ENCODE peak calls at places on chromosomes 16 and 17, in four cellular contexts. J is skeletal muscle cell; H is activated T-cell treated with anti-CD3 and anti-CD28 coated beads, Interleukin-2, amount 50 U/mL, for 72 hours; Q is upper lobe of left lung. K is an unnamed sample.

GRCh38 chr17:58043221-58044181 is 36.5 kb upstream of the SRSF1 start:
- DNase-seq in Q (no peak), J (no peak), H (no peak), K (no peak)

GRCh38 chr17:39213852-39214251 is 11.9 kb downstream of the STAC2 start:
- DNase-seq in H (no peak), Q (no peak), J (no peak), K (no peak)

GRCh38 chr17:45313927-45314760 is 2.7 kb downstream of the MAP3K14 start:
- DNase-seq in Q (no peak), H (no peak), J (no peak), K (no peak)

GRCh38 chr17:48470388-48471034 is 40.5 kb upstream of the SKAP1 start:
- DNase-seq in H (no peak), Q (no peak), J (no peak), K (no peak)

GRCh38 chr16:66988197-66988788 is at the start of gene CES4A:
- DNase-seq in H (peak; percentile 35), Q (no peak), J (peak; percentile 43), K (no peak)

GRCh38 chr17:81927145-81927652 is 336 bp downstream of the MAFG start:
- DNase-seq in J (no peak), Q (no peak), H (no peak), K (no peak)

GRCh38 chr17:40321502-40322416 is 12.8 kb downstream of the RARA start:
- DNase-seq in J (no peak), Q (peak; percentile 73), H (no peak), K (no peak)

GRCh38 chr16:55933038-55933437 is 57.9 kb upstream of the CES5A start:
- DNase-seq in H (no peak), J (no peak), Q (no peak), K (no peak)

GRCh38 chr17:28494445-28495188 is 11.5 kb upstream of the FOXN1 start:
- DNase-seq in Q (peak; percentile 90), J (peak; percentile 15), H (peak; percentile 78), K (peak; percentile 79)

GRCh38 chr16:81416749-81417148 is 27.9 kb upstream of the CMIP start:
- DNase-seq in J (no peak), Q (no peak), H (no peak), K (no peak)

GRCh38 chr16:52976539-52977167 is 76.0 kb downstream of the CHD9NB start:
- DNase-seq in H (no peak), J (no peak), Q (no peak), K (no peak)

GRCh38 chr16:89026121-89026612 is 49.2 kb upstream of the CBFA2T3 start:
- DNase-seq in H (peak; percentile 83), Q (no peak), J (no peak), K (no peak)

GRCh38 chr16:17354121-17354750 is 116.5 kb downstream of the XYLT1 start:
- DNase-seq in J (no peak), H (no peak), Q (no peak), K (no peak)

GRCh38 chr16:76583466-76583865 is 306.3 kb downstream of the CNTNAP4 start:
- DNase-seq in H (no peak), Q (no peak), J (no peak), K (no peak)

GRCh38 chr17:57599271-57600045 is 145.6 kb downstream of the CCDC182 start:
- DNase-seq in H (no peak), J (no peak), Q (no peak), K (no peak)

GRCh38 chr16:84794626-84795025 is 25.2 kb upstream of the CRISPLD2 start:
- DNase-seq in Q (no peak), H (no peak), J (no peak), K (no peak)

GRCh38 chr17:38455288-38455915 is 27.1 kb downstream of the ARHGAP23 start:
- DNase-seq in Q (no peak), J (no peak), H (no peak), K (no peak)

GRCh38 chr17:75319818-75320691 is 30.8 kb upstream of the SLC25A19 start:
- DNase-seq in J (peak; percentile 39), Q (no peak), H (no peak), K (no peak)

GRCh38 chr17:83036666-83037065 is 42.7 kb upstream of the METRNL start:
- DNase-seq in H (no peak), J (no peak), Q (no peak), K (peak; percentile 27)

GRCh38 chr17:81831957-81832607 is 1.0 kb downstream of the MCRIP1 start:
- DNase-seq in H (peak; percentile 62), J (no peak), Q (no peak), K (no peak)